ENCODE peak calls at places on chromosomes 4 and X, in seven cellular contexts. A, T, I, X, L, O and G are unnamed samples.

GRCh38 chr4:10441512-10441911 is 15.7 kb downstream of the ZNF518B start:
- DNase-seq in A (peak), T (no peak), I (no peak), X (no peak), L (no peak), O (no peak), G (no peak)

GRCh38 chr4:139042981-139043460 is 27.4 kb downstream of the NOCT start:
- DNase-seq in A (no peak), T (no peak), I (no peak), X (no peak), L (no peak), O (no peak), G (no peak)

GRCh38 chr4:74377714-74378113 is 12.8 kb downstream of the EREG start:
- DNase-seq in A (no peak), T (no peak), I (no peak), X (no peak), L (no peak), O (no peak), G (no peak)

GRCh38 chr4:111945014-111945413 is 200.2 kb upstream of the FAM241A start:
- DNase-seq in A (no peak), T (no peak), I (no peak), X (no peak), L (no peak), O (no peak), G (no peak)

GRCh38 chrX:26138043-26138442 is at the start of gene MAGEB18:
- DNase-seq in A (no peak), T (no peak), I (no peak), X (no peak), L (no peak), O (no peak), G (no peak)

GRCh38 chr4:135277116-135277979 is 1075.8 kb upstream of the PABPC4L start:
- DNase-seq in A (no peak), T (no peak), I (no peak), X (no peak), L (no peak), O (no peak), G (no peak)

GRCh38 chr4:78722320-78722719 is 53.8 kb upstream of the BMP2K start:
- DNase-seq in A (no peak), T (no peak), I (no peak), X (no peak), L (no peak), O (no peak), G (no peak)

GRCh38 chr4:119785963-119786362 is 157.4 kb upstream of the PDE5A start:
- DNase-seq in A (peak), T (no peak), I (no peak), X (no peak), L (no peak), O (no peak), G (no peak)

GRCh38 chr4:181525641-181526040 is 717.6 kb upstream of the TENM3 start:
- DNase-seq in A (no peak), T (no peak), I (no peak), X (no peak), L (no peak), O (no peak), G (no peak)

GRCh38 chr4:186699298-186699697 is 24.4 kb downstream of the FAT1 start:
- DNase-seq in A (no peak), T (no peak), I (no peak), X (no peak), L (no peak), O (no peak), G (no peak)

GRCh38 chrX:154043003-154043402 is 23.3 kb upstream of the IRAK1 start:
- DNase-seq in A (no peak), T (no peak), I (no peak), X (no peak), L (no peak), O (no peak), G (no peak)

GRCh38 chr4:38743866-38744265 is 38.9 kb downstream of the TLR10 start:
- DNase-seq in A (no peak), T (no peak), I (no peak), X (no peak), L (no peak), O (no peak), G (no peak)

GRCh38 chrX:53831662-53832635 is 145.4 kb upstream of the HUWE1 start:
- DNase-seq in A (peak), T (no peak), I (no peak), X (no peak), L (peak), O (peak), G (no peak)

GRCh38 chr4:8141935-8142334 is 16.7 kb downstream of the ABLIM2 start:
- DNase-seq in A (no peak), T (no peak), I (no peak), X (no peak), L (no peak), O (no peak), G (no peak)
- TF ChIP-seq CTCF in A (no peak), T (no peak), I (no peak), X (no peak), L (no peak), O (no peak), G (no peak)

GRCh38 chrX:114774691-114775090 is 190.8 kb downstream of the HTR2C start:
- DNase-seq in A (peak), T (no peak), I (no peak), X (no peak), L (peak), O (no peak), G (no peak)
- TF ChIP-seq CTCF in A (no peak), T (no peak), I (no peak), X (no peak), L (peak), O (no peak), G (no peak)

GRCh38 chrX:24566233-24566632 is 80.9 kb downstream of the PCYT1B start:
- DNase-seq in A (no peak), T (no peak), I (no peak), X (no peak), L (no peak), O (no peak), G (no peak)
- TF ChIP-seq CTCF in A (no peak), T (no peak), I (no peak), X (no peak), L (no peak), O (no peak), G (no peak)

GRCh38 chr4:108165601-108166000 is 3.1 kb downstream of the LEF1 start:
- DNase-seq in A (no peak), T (no peak), I (no peak), X (no peak), L (no peak), O (no peak), G (no peak)

GRCh38 chr4:108168672-108169562 is at the start of gene LEF1:
- DNase-seq in A (peak), T (peak), I (peak), X (no peak), L (peak), O (peak), G (peak)

GRCh38 chr4:108168213-108168671 is 490 bp downstream of the LEF1 start:
- DNase-seq in A (no peak), T (no peak), I (no peak), X (no peak), L (no peak), O (no peak), G (no peak)

GRCh38 chr4:108166038-108166437 is 2.7 kb downstream of the LEF1 start:
- DNase-seq in A (no peak), T (no peak), I (no peak), X (no peak), L (no peak), O (no peak), G (no peak)

GRCh38 chr4:108166441-108167315 is 2.1 kb downstream of the LEF1 start:
- DNase-seq in A (peak), T (peak), I (peak), X (no peak), L (peak), O (peak), G (peak)
- TF ChIP-seq CTCF in A (no peak), T (no peak), I (no peak), X (no peak), L (no peak), O (no peak), G (peak)

DNA sequence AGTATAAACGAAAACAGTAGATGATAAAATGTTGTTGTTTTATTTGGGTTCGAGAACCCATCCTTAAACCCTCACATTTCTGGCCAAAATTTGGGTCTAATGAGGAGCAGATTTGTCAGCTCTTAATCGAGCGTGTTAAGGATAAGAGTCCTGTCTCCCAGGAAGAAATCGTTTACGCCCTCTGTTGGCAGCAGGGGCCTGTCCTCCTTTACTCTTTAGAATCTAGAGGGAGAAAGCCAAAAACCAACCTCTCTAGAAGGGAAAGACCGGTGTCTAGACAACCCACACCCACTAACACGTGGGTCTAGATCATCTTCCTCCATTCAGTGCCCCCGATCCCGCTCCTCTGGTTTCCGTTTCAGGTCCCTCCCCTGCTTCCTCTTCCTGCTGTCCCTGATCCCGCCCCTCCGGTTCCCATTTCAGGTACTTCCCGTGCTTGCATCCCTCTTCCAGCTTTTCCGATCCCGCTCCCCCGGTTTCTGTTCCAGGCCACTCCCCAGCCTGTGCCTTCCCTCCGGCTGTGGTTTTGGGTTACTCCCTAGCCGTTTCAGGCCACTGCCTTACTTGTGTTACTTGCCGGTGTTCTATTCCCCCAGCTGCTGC is 339.1 kb downstream of the PAPSS1 start:
- DNase-seq in A (peak), T (peak), I (no peak), X (no peak), L (no peak), O (no peak), G (no peak)
- TF ChIP-seq CTCF in A (no peak), T (no peak), I (no peak), X (no peak), L (peak), O (no peak), G (no peak)

DNA sequence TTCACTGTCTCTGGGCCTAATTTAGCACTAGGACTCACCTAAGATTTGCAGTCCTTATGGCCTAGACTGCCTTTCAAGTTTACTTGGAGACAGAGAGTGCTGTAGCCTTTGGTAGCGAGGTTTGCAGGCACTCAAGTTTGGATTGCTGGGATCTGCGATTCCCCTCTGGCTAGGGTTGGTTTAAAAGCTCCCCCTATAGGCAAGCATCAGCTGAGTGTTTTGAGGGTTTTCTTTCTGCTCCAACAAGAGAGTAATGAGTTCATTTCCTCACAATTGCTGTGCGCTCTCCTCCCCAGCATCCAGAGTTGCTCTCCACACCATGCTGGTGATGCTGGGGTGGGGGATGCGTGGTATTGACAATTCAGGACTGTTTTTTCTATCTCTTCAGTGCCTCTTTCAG is 206.9 kb downstream of the GLUD2 start:
- DNase-seq in A (no peak), T (no peak), I (no peak), X (no peak), L (peak), O (no peak), G (no peak)
- TF ChIP-seq CTCF in A (no peak), T (no peak), I (no peak), X (no peak), L (peak), O (peak), G (no peak)